ENCODE peak calls at places on chromosomes 12 and 14, in nine cellular contexts. One of them, this sample, is unnamed.

GRCh38 chr12:10388611-10389010 is 1.2 kb downstream of the KLRK1 start:
- DNase-seq in uterus: no peak
- DNase-seq in stomach: no peak
- DNase-seq in fibroblast of pulmonary artery: no peak
- DNase-seq in CD8-positive, alpha-beta T cell: no peak
- DNase-seq in brain microvascular endothelial cell: no peak
- DNase-seq in pancreas: no peak
- DNase-seq in lower lobe of right lung: no peak
- DNase-seq in astrocyte: no peak
- DNase-seq in this sample: no peak

GRCh38 chr12:108400060-108400459 is 60.9 kb upstream of the CMKLR1 start:
- DNase-seq in fibroblast of pulmonary artery: no peak
- DNase-seq in pancreas: no peak
- DNase-seq in stomach: no peak
- DNase-seq in lower lobe of right lung: no peak
- DNase-seq in uterus: no peak
- DNase-seq in brain microvascular endothelial cell: no peak
- DNase-seq in CD8-positive, alpha-beta T cell: no peak
- DNase-seq in astrocyte: no peak
- DNase-seq in this sample: no peak

GRCh38 chr12:6899837-6900519 is 4.6 kb upstream of the LRRC23 start:
- DNase-seq in uterus: no peak
- DNase-seq in CD8-positive, alpha-beta T cell: no peak
- DNase-seq in astrocyte: peak; percentile 75
- DNase-seq in pancreas: peak; percentile 72
- DNase-seq in lower lobe of right lung: peak; percentile 83
- DNase-seq in stomach: peak; percentile 58
- DNase-seq in brain microvascular endothelial cell: no peak
- DNase-seq in fibroblast of pulmonary artery: peak; percentile 70
- DNase-seq in this sample: no peak

GRCh38 chr12:87596636-87597035 is 432.6 kb downstream of the C12orf50 start:
- DNase-seq in brain microvascular endothelial cell: no peak
- DNase-seq in CD8-positive, alpha-beta T cell: no peak
- DNase-seq in lower lobe of right lung: no peak
- DNase-seq in stomach: no peak
- DNase-seq in pancreas: no peak
- DNase-seq in uterus: no peak
- DNase-seq in astrocyte: no peak
- DNase-seq in fibroblast of pulmonary artery: peak; percentile 26
- DNase-seq in this sample: no peak

GRCh38 chr12:54439521-54440255 is 20.6 kb upstream of the ITGA5 start:
- DNase-seq in lower lobe of right lung: no peak
- DNase-seq in stomach: no peak
- DNase-seq in pancreas: no peak
- DNase-seq in fibroblast of pulmonary artery: peak; percentile 84
- DNase-seq in uterus: no peak
- DNase-seq in CD8-positive, alpha-beta T cell: no peak
- DNase-seq in brain microvascular endothelial cell: no peak
- DNase-seq in astrocyte: peak; percentile 76
- DNase-seq in this sample: no peak

GRCh38 chr12:6843118-6843902 is 2.6 kb downstream of the GNB3 start:
- DNase-seq in lower lobe of right lung: no peak
- DNase-seq in uterus: no peak
- DNase-seq in fibroblast of pulmonary artery: no peak
- DNase-seq in brain microvascular endothelial cell: no peak
- DNase-seq in astrocyte: no peak
- DNase-seq in stomach: no peak
- DNase-seq in CD8-positive, alpha-beta T cell: no peak
- DNase-seq in pancreas: no peak
- DNase-seq in this sample: no peak

GRCh38 chr14:64983439-64984310 is 3.0 kb upstream of the FNTB start:
- DNase-seq in fibroblast of pulmonary artery: peak; percentile 78
- DNase-seq in astrocyte: no peak
- DNase-seq in CD8-positive, alpha-beta T cell: no peak
- DNase-seq in brain microvascular endothelial cell: peak; percentile 36
- DNase-seq in pancreas: no peak
- DNase-seq in uterus: no peak
- DNase-seq in lower lobe of right lung: no peak
- DNase-seq in stomach: peak; percentile 42
- DNase-seq in this sample: no peak

GRCh38 chr12:60100150-60100549 is 504.3 kb downstream of the SLC16A7 start:
- DNase-seq in astrocyte: no peak
- DNase-seq in brain microvascular endothelial cell: peak; percentile 7
- DNase-seq in fibroblast of pulmonary artery: no peak
- DNase-seq in CD8-positive, alpha-beta T cell: no peak
- DNase-seq in stomach: no peak
- DNase-seq in uterus: no peak
- DNase-seq in pancreas: no peak
- DNase-seq in lower lobe of right lung: no peak
- DNase-seq in this sample: no peak

GRCh38 chr14:40058916-40059897 is 627.0 kb upstream of the FBXO33 start:
- DNase-seq in stomach: no peak
- DNase-seq in astrocyte: no peak
- DNase-seq in brain microvascular endothelial cell: no peak
- DNase-seq in CD8-positive, alpha-beta T cell: no peak
- DNase-seq in uterus: no peak
- DNase-seq in pancreas: no peak
- DNase-seq in lower lobe of right lung: no peak
- DNase-seq in fibroblast of pulmonary artery: no peak
- DNase-seq in this sample: peak; percentile 61

GRCh38 chr12:13205809-13206559 is 9.5 kb downstream of the EMP1 start:
- DNase-seq in fibroblast of pulmonary artery: peak; percentile 98
- DNase-seq in pancreas: no peak
- DNase-seq in lower lobe of right lung: no peak
- DNase-seq in brain microvascular endothelial cell: peak; percentile 98
- DNase-seq in uterus: no peak
- DNase-seq in astrocyte: peak; percentile 99
- DNase-seq in CD8-positive, alpha-beta T cell: no peak
- DNase-seq in stomach: no peak
- DNase-seq in this sample: peak; percentile 52

GRCh38 chr12:31641509-31642090 is 17.9 kb upstream of the ETFBKMT start:
- DNase-seq in lower lobe of right lung: no peak
- DNase-seq in brain microvascular endothelial cell: no peak
- DNase-seq in uterus: no peak
- DNase-seq in pancreas: no peak
- DNase-seq in astrocyte: no peak
- DNase-seq in CD8-positive, alpha-beta T cell: no peak
- DNase-seq in fibroblast of pulmonary artery: no peak
- DNase-seq in stomach: no peak
- DNase-seq in this sample: no peak

GRCh38 chr12:31647106-31647505 is 12.4 kb upstream of the ETFBKMT start:
- DNase-seq in lower lobe of right lung: no peak
- DNase-seq in brain microvascular endothelial cell: no peak
- DNase-seq in fibroblast of pulmonary artery: no peak
- DNase-seq in CD8-positive, alpha-beta T cell: no peak
- DNase-seq in uterus: no peak
- DNase-seq in astrocyte: no peak
- DNase-seq in pancreas: no peak
- DNase-seq in stomach: peak; percentile 9
- DNase-seq in this sample: no peak

GRCh38 chr12:31645944-31646343 is 13.5 kb upstream of the ETFBKMT start:
- DNase-seq in lower lobe of right lung: no peak
- DNase-seq in stomach: no peak
- DNase-seq in astrocyte: no peak
- DNase-seq in uterus: no peak
- DNase-seq in fibroblast of pulmonary artery: no peak
- DNase-seq in brain microvascular endothelial cell: no peak
- DNase-seq in CD8-positive, alpha-beta T cell: no peak
- DNase-seq in pancreas: no peak
- DNase-seq in this sample: no peak

DNA sequence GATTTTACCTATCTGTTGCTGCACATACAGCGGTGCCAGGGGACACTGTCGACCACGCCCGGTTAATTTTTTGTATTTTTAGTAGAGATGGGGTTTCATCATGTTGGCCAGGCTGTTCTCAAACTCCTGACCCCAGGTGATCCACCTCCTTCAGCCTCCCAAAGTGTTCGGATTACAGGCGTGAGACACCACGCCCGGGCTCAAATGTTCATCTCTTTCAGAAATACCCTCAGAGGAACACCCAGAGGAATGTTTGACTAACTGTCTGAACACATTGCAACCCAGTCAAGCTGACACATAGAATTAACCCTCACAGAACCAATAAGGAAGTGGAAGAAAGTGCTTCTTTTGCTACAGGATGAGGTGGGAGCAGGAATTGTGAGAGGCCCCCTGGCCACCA is 15.0 kb upstream of the ETFBKMT start:
- DNase-seq in lower lobe of right lung: no peak
- DNase-seq in astrocyte: no peak
- DNase-seq in uterus: no peak
- DNase-seq in pancreas: no peak
- DNase-seq in brain microvascular endothelial cell: no peak
- DNase-seq in fibroblast of pulmonary artery: no peak
- DNase-seq in stomach: peak; percentile 10
- DNase-seq in CD8-positive, alpha-beta T cell: no peak
- DNase-seq in this sample: no peak
- H3K4me3 ChIP-seq in lower lobe of right lung: no peak overlapping the region
- H3K4me3 ChIP-seq in astrocyte: no peak overlapping the region
- H3K4me3 ChIP-seq in uterus: no peak overlapping the region
- H3K4me3 ChIP-seq in pancreas: no peak overlapping the region
- H3K4me3 ChIP-seq in brain microvascular endothelial cell: no peak overlapping the region
- H3K4me3 ChIP-seq in fibroblast of pulmonary artery: no peak overlapping the region
- H3K4me3 ChIP-seq in stomach: no peak overlapping the region
- H3K4me3 ChIP-seq in CD8-positive, alpha-beta T cell: no peak overlapping the region
- H3K4me3 ChIP-seq in this sample: no peak overlapping the region

GRCh38 chr12:63989301-63989845 is 144.9 kb downstream of the SRGAP1 start:
- DNase-seq in brain microvascular endothelial cell: no peak
- DNase-seq in astrocyte: peak; percentile 85
- DNase-seq in stomach: peak; percentile 28
- DNase-seq in pancreas: no peak
- DNase-seq in fibroblast of pulmonary artery: peak; percentile 47
- DNase-seq in uterus: peak; percentile 31
- DNase-seq in lower lobe of right lung: no peak
- DNase-seq in CD8-positive, alpha-beta T cell: no peak
- DNase-seq in this sample: no peak

GRCh38 chr12:63995512-63995911 is 151.0 kb downstream of the SRGAP1 start:
- DNase-seq in fibroblast of pulmonary artery: no peak
- DNase-seq in stomach: no peak
- DNase-seq in pancreas: no peak
- DNase-seq in brain microvascular endothelial cell: no peak
- DNase-seq in uterus: no peak
- DNase-seq in astrocyte: no peak
- DNase-seq in CD8-positive, alpha-beta T cell: no peak
- DNase-seq in lower lobe of right lung: no peak
- DNase-seq in this sample: no peak

GRCh38 chr12:63994704-63995103 is 150.2 kb downstream of the SRGAP1 start:
- DNase-seq in uterus: no peak
- DNase-seq in brain microvascular endothelial cell: no peak
- DNase-seq in astrocyte: peak; percentile 41
- DNase-seq in stomach: no peak
- DNase-seq in pancreas: no peak
- DNase-seq in fibroblast of pulmonary artery: no peak
- DNase-seq in CD8-positive, alpha-beta T cell: no peak
- DNase-seq in lower lobe of right lung: no peak
- DNase-seq in this sample: no peak

GRCh38 chr12:63985945-63986344 is 141.4 kb downstream of the SRGAP1 start:
- DNase-seq in brain microvascular endothelial cell: no peak
- DNase-seq in fibroblast of pulmonary artery: no peak
- DNase-seq in lower lobe of right lung: no peak
- DNase-seq in CD8-positive, alpha-beta T cell: no peak
- DNase-seq in astrocyte: no peak
- DNase-seq in stomach: no peak
- DNase-seq in uterus: no peak
- DNase-seq in pancreas: no peak
- DNase-seq in this sample: no peak

DNA sequence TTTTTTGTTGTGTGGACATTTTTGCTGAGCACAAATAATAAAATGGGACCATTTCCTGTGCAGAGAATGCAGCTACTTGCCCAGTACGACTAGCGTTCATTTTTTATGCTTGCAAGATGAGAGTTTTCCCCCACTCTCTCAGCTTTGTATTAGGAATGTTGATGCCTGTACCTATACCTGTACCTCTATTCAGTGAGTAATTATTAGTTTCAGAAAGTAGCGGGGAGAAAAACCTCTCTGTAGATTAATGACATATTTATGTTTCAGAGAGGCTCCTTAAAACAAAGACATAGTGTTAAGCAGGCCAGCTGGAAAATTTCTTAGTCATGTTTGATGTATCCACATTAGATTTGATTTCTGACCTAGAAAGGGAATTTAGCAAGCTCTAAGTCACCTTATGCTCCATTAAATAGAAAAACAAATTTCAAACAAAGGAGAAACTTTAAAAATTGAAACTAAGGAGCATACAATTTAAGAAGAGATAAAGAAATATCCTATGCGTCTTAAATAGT is 146.6 kb downstream of the SRGAP1 start:
- DNase-seq in stomach: no peak
- DNase-seq in pancreas: no peak
- DNase-seq in fibroblast of pulmonary artery: no peak
- DNase-seq in uterus: no peak
- DNase-seq in CD8-positive, alpha-beta T cell: no peak
- DNase-seq in astrocyte: peak; percentile 68
- DNase-seq in lower lobe of right lung: no peak
- DNase-seq in brain microvascular endothelial cell: no peak
- DNase-seq in this sample: no peak
- TF ChIP-seq CTCF in stomach: no peak
- TF ChIP-seq CTCF in pancreas: no peak
- TF ChIP-seq CTCF in fibroblast of pulmonary artery: no peak
- TF ChIP-seq CTCF in uterus: no peak
- TF ChIP-seq CTCF in CD8-positive, alpha-beta T cell: no peak
- TF ChIP-seq CTCF in astrocyte: no peak
- TF ChIP-seq CTCF in lower lobe of right lung: no peak
- TF ChIP-seq CTCF in brain microvascular endothelial cell: no peak
- TF ChIP-seq CTCF in this sample: no peak

GRCh38 chr14:59098377-59098776 is 90.1 kb upstream of the DAAM1 start:
- DNase-seq in fibroblast of pulmonary artery: peak; percentile 94
- DNase-seq in lower lobe of right lung: no peak
- DNase-seq in brain microvascular endothelial cell: peak; percentile 99
- DNase-seq in astrocyte: peak; percentile 98
- DNase-seq in CD8-positive, alpha-beta T cell: no peak
- DNase-seq in uterus: no peak
- DNase-seq in stomach: no peak
- DNase-seq in pancreas: no peak
- DNase-seq in this sample: no peak

GRCh38 chr14:59090572-59090971 is 97.9 kb upstream of the DAAM1 start:
- DNase-seq in stomach: no peak
- DNase-seq in brain microvascular endothelial cell: no peak
- DNase-seq in fibroblast of pulmonary artery: no peak
- DNase-seq in CD8-positive, alpha-beta T cell: no peak
- DNase-seq in lower lobe of right lung: no peak
- DNase-seq in astrocyte: no peak
- DNase-seq in uterus: no peak
- DNase-seq in pancreas: no peak
- DNase-seq in this sample: no peak

GRCh38 chr14:59097681-59098080 is 90.8 kb upstream of the DAAM1 start:
- DNase-seq in pancreas: no peak
- DNase-seq in lower lobe of right lung: no peak
- DNase-seq in astrocyte: no peak
- DNase-seq in uterus: no peak
- DNase-seq in stomach: no peak
- DNase-seq in brain microvascular endothelial cell: peak; percentile 37
- DNase-seq in fibroblast of pulmonary artery: peak; percentile 70
- DNase-seq in CD8-positive, alpha-beta T cell: no peak
- DNase-seq in this sample: no peak

GRCh38 chr14:59093889-59094288 is 94.6 kb upstream of the DAAM1 start:
- DNase-seq in CD8-positive, alpha-beta T cell: no peak
- DNase-seq in stomach: no peak
- DNase-seq in lower lobe of right lung: no peak
- DNase-seq in uterus: no peak
- DNase-seq in pancreas: no peak
- DNase-seq in fibroblast of pulmonary artery: no peak
- DNase-seq in brain microvascular endothelial cell: no peak
- DNase-seq in astrocyte: no peak
- DNase-seq in this sample: no peak
- H3K4me3 ChIP-seq in CD8-positive, alpha-beta T cell: no peak overlapping the region
- H3K4me3 ChIP-seq in stomach: no peak overlapping the region
- H3K4me3 ChIP-seq in lower lobe of right lung: no peak overlapping the region
- H3K4me3 ChIP-seq in uterus: no peak overlapping the region
- H3K4me3 ChIP-seq in pancreas: no peak overlapping the region
- H3K4me3 ChIP-seq in fibroblast of pulmonary artery: no peak overlapping the region
- H3K4me3 ChIP-seq in brain microvascular endothelial cell: no peak overlapping the region
- H3K4me3 ChIP-seq in astrocyte: no peak overlapping the region
- H3K4me3 ChIP-seq in this sample: no peak overlapping the region

GRCh38 chr14:21987937-21988336 is 314.3 kb upstream of the OR4E1 start:
- DNase-seq in uterus: no peak
- DNase-seq in stomach: no peak
- DNase-seq in fibroblast of pulmonary artery: peak; percentile 30
- DNase-seq in pancreas: no peak
- DNase-seq in astrocyte: no peak
- DNase-seq in lower lobe of right lung: no peak
- DNase-seq in brain microvascular endothelial cell: peak; percentile 47
- DNase-seq in CD8-positive, alpha-beta T cell: no peak
- DNase-seq in this sample: peak; percentile 6
- TF ChIP-seq CTCF in uterus: no peak
- TF ChIP-seq CTCF in stomach: no peak
- TF ChIP-seq CTCF in fibroblast of pulmonary artery: peak; percentile 58
- TF ChIP-seq CTCF in pancreas: no peak
- TF ChIP-seq CTCF in astrocyte: peak; percentile 34
- TF ChIP-seq CTCF in lower lobe of right lung: peak; percentile 28
- TF ChIP-seq CTCF in brain microvascular endothelial cell: peak; percentile 75
- TF ChIP-seq CTCF in CD8-positive, alpha-beta T cell: peak; percentile 41
- TF ChIP-seq CTCF in this sample: peak; percentile 78